ENCODE peak calls at places on chromosome 3, in four cellular contexts. One of them, this sample, is unnamed.

GRCh38 chr3:188656196-188656982 is 502.4 kb downstream of the LPP start:
- DNase-seq in OCI-LY7: no peak
- DNase-seq in neuronal stem cell: no peak
- DNase-seq in trophoblast cell: no peak
- DNase-seq in this sample: no peak

GRCh38 chr3:42033741-42034140 is 57.4 kb upstream of the TRAK1 start:
- DNase-seq in OCI-LY7: no peak
- DNase-seq in neuronal stem cell: no peak
- DNase-seq in trophoblast cell: peak; percentile 47
- DNase-seq in this sample: no peak

GRCh38 chr3:81868597-81868996 is 107.2 kb upstream of the GBE1 start:
- DNase-seq in OCI-LY7: no peak
- DNase-seq in neuronal stem cell: no peak
- DNase-seq in trophoblast cell: no peak
- DNase-seq in this sample: no peak

GRCh38 chr3:153572654-153573053 is 410.6 kb downstream of the RAP2B start:
- DNase-seq in OCI-LY7: no peak
- DNase-seq in neuronal stem cell: no peak
- DNase-seq in trophoblast cell: no peak
- DNase-seq in this sample: no peak

GRCh38 chr3:188662214-188662613 is 508.3 kb downstream of the LPP start:
- DNase-seq in OCI-LY7: no peak
- DNase-seq in neuronal stem cell: no peak
- DNase-seq in trophoblast cell: no peak
- DNase-seq in this sample: no peak

GRCh38 chr3:187310954-187311470 is 19.5 kb upstream of the MASP1 start:
- DNase-seq in OCI-LY7: no peak
- DNase-seq in neuronal stem cell: no peak
- DNase-seq in trophoblast cell: no peak
- DNase-seq in this sample: no peak

GRCh38 chr3:149393355-149394165 is 16.1 kb upstream of the TM4SF1 start:
- DNase-seq in OCI-LY7: peak; percentile 36
- DNase-seq in neuronal stem cell: peak; percentile 35
- DNase-seq in trophoblast cell: peak; percentile 65
- DNase-seq in this sample: peak; percentile 68

GRCh38 chr3:72274511-72275295 is 489.8 kb upstream of the PROK2 start:
- DNase-seq in OCI-LY7: peak; percentile 31
- DNase-seq in neuronal stem cell: no peak
- DNase-seq in trophoblast cell: no peak
- DNase-seq in this sample: no peak

GRCh38 chr3:149401215-149401925 is 23.9 kb upstream of the TM4SF1 start:
- DNase-seq in OCI-LY7: peak; percentile 2
- DNase-seq in neuronal stem cell: no peak
- DNase-seq in trophoblast cell: no peak
- DNase-seq in this sample: no peak

GRCh38 chr3:38149701-38150100 is 11.2 kb downstream of the MYD88 start:
- DNase-seq in OCI-LY7: no peak
- DNase-seq in neuronal stem cell: no peak
- DNase-seq in trophoblast cell: no peak
- DNase-seq in this sample: no peak

GRCh38 chr3:37969601-37970100 is 20.9 kb upstream of the VILL start:
- DNase-seq in OCI-LY7: peak; percentile 5
- DNase-seq in neuronal stem cell: no peak
- DNase-seq in trophoblast cell: no peak
- DNase-seq in this sample: no peak

GRCh38 chr3:43784640-43785011 is 93.9 kb downstream of the ABHD5 start:
- DNase-seq in OCI-LY7: no peak
- DNase-seq in neuronal stem cell: no peak
- DNase-seq in trophoblast cell: no peak
- DNase-seq in this sample: no peak

GRCh38 chr3:196215493-196215892 is 841 bp upstream of the SLC51A start:
- DNase-seq in OCI-LY7: no peak
- DNase-seq in neuronal stem cell: no peak
- DNase-seq in trophoblast cell: no peak
- DNase-seq in this sample: no peak

GRCh38 chr3:156290917-156291268 is 170.5 kb downstream of the KCNAB1 start:
- DNase-seq in OCI-LY7: no peak
- DNase-seq in neuronal stem cell: no peak
- DNase-seq in trophoblast cell: no peak
- DNase-seq in this sample: no peak

GRCh38 chr3:156285626-156286025 is 165.2 kb downstream of the KCNAB1 start:
- DNase-seq in OCI-LY7: no peak
- DNase-seq in neuronal stem cell: no peak
- DNase-seq in trophoblast cell: no peak
- DNase-seq in this sample: no peak

GRCh38 chr3:156293566-156293965 is 173.2 kb downstream of the KCNAB1 start:
- DNase-seq in OCI-LY7: no peak
- DNase-seq in neuronal stem cell: no peak
- DNase-seq in trophoblast cell: no peak
- DNase-seq in this sample: no peak

GRCh38 chr3:156291269-156292123 is 171.1 kb downstream of the KCNAB1 start:
- DNase-seq in OCI-LY7: no peak
- DNase-seq in neuronal stem cell: peak; percentile 32
- DNase-seq in trophoblast cell: peak; percentile 4
- DNase-seq in this sample: peak; percentile 68
- H3K4me2 ChIP-seq in OCI-LY7: no peak overlapping the region
- H3K4me2 ChIP-seq in neuronal stem cell: peak overlapping the region; percentile 99
- H3K4me2 ChIP-seq in trophoblast cell: no peak overlapping the region
- H3K4me2 ChIP-seq in this sample: peak overlapping the region; percentile 93

GRCh38 chr3:179179979-179180758 is 32.0 kb downstream of the PIK3CA start:
- DNase-seq in OCI-LY7: no peak
- DNase-seq in neuronal stem cell: no peak
- DNase-seq in trophoblast cell: no peak
- DNase-seq in this sample: no peak

GRCh38 chr3:179181993-179182551 is 33.9 kb downstream of the PIK3CA start:
- DNase-seq in OCI-LY7: no peak
- DNase-seq in neuronal stem cell: no peak
- DNase-seq in trophoblast cell: no peak
- DNase-seq in this sample: no peak

GRCh38 chr3:179182892-179183291 is 34.7 kb downstream of the PIK3CA start:
- DNase-seq in OCI-LY7: no peak
- DNase-seq in neuronal stem cell: no peak
- DNase-seq in trophoblast cell: no peak
- DNase-seq in this sample: no peak

GRCh38 chr3:179179256-179179655 is 31.1 kb downstream of the PIK3CA start:
- DNase-seq in OCI-LY7: no peak
- DNase-seq in neuronal stem cell: no peak
- DNase-seq in trophoblast cell: no peak
- DNase-seq in this sample: no peak

DNA sequence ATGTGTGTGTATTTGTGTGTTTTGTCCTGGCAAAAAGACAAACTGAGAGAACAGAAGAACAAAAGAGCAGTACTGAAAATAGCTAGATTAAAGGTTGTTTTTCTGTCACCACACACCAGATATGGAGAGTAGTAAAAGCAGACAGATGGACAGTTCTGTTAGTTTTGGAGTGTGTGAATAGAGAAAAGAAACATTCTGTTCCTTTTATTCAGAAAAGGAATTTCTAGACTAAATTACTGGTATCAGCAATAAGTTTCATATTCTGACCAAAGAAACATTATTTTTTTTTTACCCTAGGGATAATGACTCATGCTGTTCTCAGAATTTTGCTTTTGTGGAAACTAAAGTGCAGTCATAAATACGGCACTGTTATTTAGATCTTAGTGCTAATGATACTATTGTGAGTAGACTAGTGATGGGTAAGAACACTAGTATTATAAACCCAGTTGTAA is 32.9 kb downstream of the PIK3CA start:
- DNase-seq in OCI-LY7: no peak
- DNase-seq in neuronal stem cell: no peak
- DNase-seq in trophoblast cell: no peak
- DNase-seq in this sample: no peak
- H3K4me2 ChIP-seq in OCI-LY7: no peak overlapping the region
- H3K4me2 ChIP-seq in neuronal stem cell: no peak overlapping the region
- H3K4me2 ChIP-seq in trophoblast cell: no peak overlapping the region
- H3K4me2 ChIP-seq in this sample: peak overlapping the region; percentile 8

GRCh38 chr3:54087581-54088410 is 34.6 kb upstream of the CACNA2D3 start:
- DNase-seq in OCI-LY7: no peak
- DNase-seq in neuronal stem cell: no peak
- DNase-seq in trophoblast cell: no peak
- DNase-seq in this sample: peak; percentile 30
- H3K4me2 ChIP-seq in OCI-LY7: no peak overlapping the region
- H3K4me2 ChIP-seq in neuronal stem cell: peak overlapping the region; percentile 66
- H3K4me2 ChIP-seq in trophoblast cell: peak overlapping the region; percentile 71
- H3K4me2 ChIP-seq in this sample: no peak overlapping the region

DNA sequence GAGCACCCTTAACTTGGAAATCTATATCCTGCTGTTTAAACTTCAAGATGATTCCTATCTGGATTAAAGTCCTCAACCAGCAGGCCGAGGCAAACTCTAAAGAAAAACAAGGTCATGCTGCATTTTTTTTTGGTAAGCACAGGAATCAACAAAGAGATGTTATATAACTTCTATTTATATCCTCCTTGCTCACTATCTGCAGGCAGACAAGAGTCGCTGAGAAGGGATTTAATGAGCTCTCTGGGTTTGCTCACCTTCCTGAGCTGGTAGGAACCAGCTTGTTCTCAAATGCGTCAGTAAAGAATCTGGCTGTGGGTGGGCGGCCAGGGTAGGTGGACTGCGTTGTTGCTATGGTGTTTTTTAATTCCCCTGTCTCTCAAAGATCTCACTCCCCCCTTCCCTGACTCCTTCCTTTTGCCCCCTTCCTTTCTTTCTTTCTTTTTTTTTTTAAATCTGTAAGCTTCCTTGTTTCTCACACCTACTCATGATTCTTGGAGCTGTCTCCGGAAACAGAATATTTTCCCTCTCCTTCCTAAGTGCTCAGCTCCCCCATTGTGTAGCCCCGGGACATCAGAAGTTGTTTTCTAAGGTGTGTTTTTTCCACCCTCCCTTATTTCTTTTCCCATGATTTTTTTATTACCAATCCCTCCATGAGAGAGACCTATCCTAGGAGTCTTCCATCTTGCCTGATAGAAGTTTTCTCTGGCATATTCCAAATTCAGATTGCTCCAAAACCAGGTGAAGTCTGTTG is 228.8 kb upstream of the BHLHE40 start:
- DNase-seq in OCI-LY7: no peak
- DNase-seq in neuronal stem cell: peak; percentile 8
- DNase-seq in trophoblast cell: no peak
- DNase-seq in this sample: no peak
- H3K4me2 ChIP-seq in OCI-LY7: no peak overlapping the region
- H3K4me2 ChIP-seq in neuronal stem cell: no peak overlapping the region
- H3K4me2 ChIP-seq in trophoblast cell: no peak overlapping the region
- H3K4me2 ChIP-seq in this sample: peak overlapping the region; percentile 57

DNA sequence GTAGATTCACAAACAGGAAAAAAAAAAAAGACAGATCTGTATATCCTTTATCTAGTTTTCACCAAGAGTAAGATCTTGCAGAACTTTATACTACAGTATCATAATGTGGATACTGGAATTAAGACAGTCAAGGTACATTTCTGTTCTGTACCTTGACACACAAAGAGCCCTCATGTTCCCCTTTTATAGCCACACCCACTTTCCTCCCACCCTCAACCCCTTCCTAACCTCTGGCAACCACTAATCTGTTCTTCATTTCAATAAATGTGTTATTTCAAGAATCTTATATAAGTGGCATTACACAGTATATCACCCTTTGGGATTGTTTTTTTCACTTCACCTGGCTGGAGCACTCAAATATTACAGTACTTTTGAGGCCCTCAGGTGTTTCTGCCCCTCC is 3.6 kb upstream of the RAB6B start:
- DNase-seq in OCI-LY7: no peak
- DNase-seq in neuronal stem cell: no peak
- DNase-seq in trophoblast cell: no peak
- DNase-seq in this sample: no peak
- H3K4me2 ChIP-seq in OCI-LY7: no peak overlapping the region
- H3K4me2 ChIP-seq in neuronal stem cell: no peak overlapping the region
- H3K4me2 ChIP-seq in trophoblast cell: no peak overlapping the region
- H3K4me2 ChIP-seq in this sample: no peak overlapping the region

GRCh38 chr3:18335202-18335601 is 89.9 kb downstream of the SATB1 start:
- DNase-seq in OCI-LY7: peak; percentile 50
- DNase-seq in neuronal stem cell: no peak
- DNase-seq in trophoblast cell: no peak
- DNase-seq in this sample: no peak
- H3K4me2 ChIP-seq in OCI-LY7: peak overlapping the region; percentile 33
- H3K4me2 ChIP-seq in neuronal stem cell: no peak overlapping the region
- H3K4me2 ChIP-seq in trophoblast cell: no peak overlapping the region
- H3K4me2 ChIP-seq in this sample: no peak overlapping the region

GRCh38 chr3:113695818-113696645 is at the start of gene USF3:
- DNase-seq in OCI-LY7: peak; percentile 87
- DNase-seq in neuronal stem cell: no peak
- DNase-seq in trophoblast cell: peak; percentile 28
- DNase-seq in this sample: peak; percentile 95

GRCh38 chr3:113695426-113695817 is 1.0 kb downstream of the USF3 start:
- DNase-seq in OCI-LY7: peak; percentile 24
- DNase-seq in neuronal stem cell: no peak
- DNase-seq in trophoblast cell: no peak
- DNase-seq in this sample: no peak

GRCh38 chr3:113697192-113698090 is 999 bp upstream of the USF3 start:
- DNase-seq in OCI-LY7: peak; percentile 13
- DNase-seq in neuronal stem cell: no peak
- DNase-seq in trophoblast cell: no peak
- DNase-seq in this sample: peak; percentile 43

GRCh38 chr3:113698213-113698742 is 1.8 kb upstream of the USF3 start:
- DNase-seq in OCI-LY7: no peak
- DNase-seq in neuronal stem cell: no peak
- DNase-seq in trophoblast cell: no peak
- DNase-seq in this sample: no peak

GRCh38 chr3:113696658-113697191 is 283 bp upstream of the USF3 start:
- DNase-seq in OCI-LY7: peak; percentile 99
- DNase-seq in neuronal stem cell: peak; percentile 99
- DNase-seq in trophoblast cell: peak; percentile 99
- DNase-seq in this sample: peak; percentile 98
- H3K4me2 ChIP-seq in OCI-LY7: peak overlapping the region; percentile 94
- H3K4me2 ChIP-seq in neuronal stem cell: peak overlapping the region; percentile 72
- H3K4me2 ChIP-seq in trophoblast cell: peak overlapping the region; percentile 94
- H3K4me2 ChIP-seq in this sample: peak overlapping the region; percentile 87

DNA sequence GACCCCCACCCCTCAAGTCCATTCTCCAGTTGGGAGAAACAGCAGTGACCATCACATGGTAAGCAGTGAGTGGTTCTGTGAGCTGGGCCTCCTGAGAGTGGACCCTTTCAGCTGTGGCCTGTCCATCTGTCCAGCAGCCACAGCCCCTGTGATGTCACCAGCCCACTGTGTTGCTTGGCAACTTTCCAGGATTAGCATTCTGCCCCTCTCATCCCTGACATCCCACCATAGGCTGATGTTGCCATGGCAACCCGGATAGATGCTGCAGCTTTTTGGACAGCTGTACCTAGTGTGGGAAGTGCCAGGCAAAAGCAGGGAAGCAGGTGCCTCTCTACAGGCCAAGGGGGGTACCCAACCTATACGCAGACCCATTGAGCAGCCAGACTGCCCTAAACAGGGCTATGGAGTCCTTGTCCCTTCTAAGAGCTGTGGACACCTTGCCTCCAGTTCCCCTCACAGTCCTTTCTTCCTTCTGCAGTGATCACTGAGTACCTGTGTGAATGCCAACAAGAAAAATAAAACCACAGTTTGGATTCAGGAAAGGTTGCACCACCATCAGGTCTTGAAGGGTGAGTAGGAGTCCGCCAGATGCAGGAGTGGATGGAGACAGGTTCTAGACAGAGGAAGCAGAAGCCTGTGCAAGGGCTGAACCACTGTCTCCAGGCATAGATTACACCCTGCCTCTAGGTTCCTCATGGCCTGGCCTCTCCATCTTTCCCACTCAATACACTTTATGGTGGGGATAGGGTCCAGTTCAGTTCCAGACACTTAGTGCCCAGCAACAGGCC is at the start of gene DNAH1:
- DNase-seq in OCI-LY7: no peak
- DNase-seq in neuronal stem cell: no peak
- DNase-seq in trophoblast cell: no peak
- DNase-seq in this sample: peak; percentile 78
- H3K4me2 ChIP-seq in OCI-LY7: peak within 1 kb of the TSS; percentile 76
- H3K4me2 ChIP-seq in neuronal stem cell: no peak within 1 kb of the TSS
- H3K4me2 ChIP-seq in trophoblast cell: peak within 1 kb of the TSS; percentile 59
- H3K4me2 ChIP-seq in this sample: no peak within 1 kb of the TSS

This sample was measured in SK-N-SH.